ENCODE peak calls at places on chromosomes 5 and 9, in six cellular contexts. K, I, G, Q, U and V are unnamed samples.

GRCh38 chr9:93087971-93088655 is 7.9 kb upstream of the CARD19 start:
- DNase-seq in G (no peak), K (peak), I (no peak), U (no peak), Q (no peak), V (no peak)

GRCh38 chr5:108060340-108060739 is 321.6 kb downstream of the FBXL17 start:
- DNase-seq in I (no peak), G (no peak), Q (no peak), K (no peak), U (no peak), V (no peak)

GRCh38 chr5:169273451-169273850 is 27.5 kb downstream of the SLIT3 start:
- DNase-seq in K (no peak), U (no peak), I (no peak), G (no peak), Q (no peak), V (no peak)

GRCh38 chr9:727767-728166 is 113.7 kb upstream of the DMRT1 start:
- DNase-seq in K (no peak), I (no peak), G (no peak), Q (no peak), U (no peak), V (no peak)

GRCh38 chr9:116812231-116813028 is 125.3 kb downstream of the TRIM32 start:
- DNase-seq in G (no peak), I (no peak), U (no peak), Q (no peak), K (no peak), V (no peak)

GRCh38 chr5:138489705-138490104 is 24.4 kb downstream of the EGR1 start:
- DNase-seq in G (no peak), K (no peak), I (no peak), U (no peak), Q (no peak), V (no peak)

GRCh38 chr9:34985311-34985899 is 4.1 kb upstream of the DNAJB5 start:
- DNase-seq in G (peak), K (no peak), Q (no peak), I (peak), U (peak), V (no peak)

GRCh38 chr5:106940986-106941385 is 729.8 kb downstream of the EFNA5 start:
- DNase-seq in U (no peak), Q (no peak), K (no peak), I (no peak), G (peak), V (no peak)

GRCh38 chr9:134322781-134323241 is 3.4 kb upstream of the RXRA start:
- DNase-seq in G (no peak), U (no peak), Q (no peak), K (no peak), I (no peak), V (no peak)

GRCh38 chr5:81506900-81507588 is 113.1 kb upstream of the ACOT12 start:
- DNase-seq in K (no peak), Q (peak), G (peak), I (peak), U (peak), V (no peak)

GRCh38 chr5:73233461-73234151 is 60.6 kb downstream of the TMEM174 start:
- DNase-seq in K (no peak), I (no peak), U (peak), Q (no peak), G (no peak), V (no peak)

GRCh38 chr9:19201899-19202891 is 28.3 kb upstream of the DENND4C start:
- DNase-seq in K (no peak), I (no peak), Q (no peak), G (peak), U (peak), V (no peak)

GRCh38 chr5:78972654-78973428 is 12.3 kb downstream of the ARSB start:
- DNase-seq in U (peak), I (no peak), G (peak), Q (no peak), K (no peak), V (no peak)

GRCh38 chr9:100718717-100719116 is 140.8 kb downstream of the CAVIN4 start:
- DNase-seq in Q (no peak), K (no peak), U (no peak), I (no peak), G (no peak), V (no peak)

GRCh38 chr5:65261499-65261898 is 220.2 kb downstream of the ADAMTS6 start:
- DNase-seq in K (no peak), G (peak), I (no peak), U (no peak), Q (no peak), V (no peak)

GRCh38 chr9:10371824-10372223 is 241.0 kb downstream of the PTPRD start:
- DNase-seq in G (no peak), I (no peak), K (no peak), Q (no peak), U (no peak), V (no peak)

GRCh38 chr5:84017704-84018240 is 297.1 kb upstream of the HAPLN1 start:
- DNase-seq in Q (no peak), U (peak), G (peak), I (no peak), K (no peak), V (no peak)

GRCh38 chr5:28542968-28543367 is 1504.6 kb upstream of the CDH9 start:
- DNase-seq in G (peak), I (no peak), K (no peak), U (peak), Q (no peak), V (no peak)

GRCh38 chr5:146647656-146648199 is 131.7 kb upstream of the GPR151 start:
- DNase-seq in U (no peak), G (no peak), Q (no peak), I (no peak), K (no peak), V (no peak)

GRCh38 chr5:980001-980588 is 28.5 kb upstream of the NKD2 start:
- DNase-seq in G (no peak), U (no peak), Q (no peak), K (peak), I (peak), V (no peak)

GRCh38 chr9:130555968-130556367 is 23.4 kb upstream of the FUBP3 start:
- DNase-seq in K (no peak), I (no peak), Q (no peak), G (no peak), U (no peak), V (no peak)

GRCh38 chr5:67058998-67059746 is 137.4 kb downstream of the CD180 start:
- DNase-seq in G (no peak), U (no peak), K (no peak), Q (no peak), I (no peak), V (no peak)

GRCh38 chr5:74626386-74627222 is 13.9 kb downstream of the ENC1 start:
- DNase-seq in U (no peak), Q (no peak), G (no peak), I (no peak), K (no peak), V (no peak)

GRCh38 chr9:106771618-106772017 is 91.3 kb upstream of the ZNF462 start:
- DNase-seq in G (no peak), K (no peak), I (no peak), U (peak), Q (no peak), V (no peak)

GRCh38 chr5:73066466-73066865 is 53.9 kb upstream of the TMEM171 start:
- DNase-seq in U (peak), I (no peak), Q (no peak), G (peak), K (no peak), V (no peak)

DNA sequence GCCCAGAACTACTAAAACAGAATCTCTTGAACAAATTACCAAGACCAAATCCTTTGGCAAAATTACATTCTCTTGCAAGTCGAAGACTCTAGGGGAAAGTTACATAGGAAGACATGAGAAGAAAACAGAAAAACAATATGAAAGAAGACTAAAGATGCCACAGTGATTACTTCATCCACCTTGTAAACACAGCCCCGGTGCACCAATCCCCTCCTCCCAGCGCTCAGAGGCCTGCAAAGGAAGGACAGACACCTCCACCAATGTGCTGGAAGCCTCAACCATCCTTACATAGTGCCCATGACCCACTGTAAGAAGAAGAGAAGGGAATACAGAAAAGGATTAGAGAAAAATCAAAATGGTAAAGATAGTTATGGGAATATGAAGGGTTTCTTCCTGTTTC is 218.5 kb downstream of the SPOCK1 start:
- DNase-seq in U (no peak), G (no peak), I (no peak), K (no peak), Q (no peak), V (no peak)
- TF ChIP-seq CTCF in U (no peak), G (no peak), I (no peak), K (no peak), Q (no peak), V (no peak)

GRCh38 chr5:129094087-129094923 is at the start of gene ISOC1:
- DNase-seq in I (peak), Q (peak), G (peak), K (peak), U (peak), V (peak)
- TF ChIP-seq CTCF in I (no peak), Q (no peak), G (no peak), K (no peak), U (no peak), V (no peak)

DNA sequence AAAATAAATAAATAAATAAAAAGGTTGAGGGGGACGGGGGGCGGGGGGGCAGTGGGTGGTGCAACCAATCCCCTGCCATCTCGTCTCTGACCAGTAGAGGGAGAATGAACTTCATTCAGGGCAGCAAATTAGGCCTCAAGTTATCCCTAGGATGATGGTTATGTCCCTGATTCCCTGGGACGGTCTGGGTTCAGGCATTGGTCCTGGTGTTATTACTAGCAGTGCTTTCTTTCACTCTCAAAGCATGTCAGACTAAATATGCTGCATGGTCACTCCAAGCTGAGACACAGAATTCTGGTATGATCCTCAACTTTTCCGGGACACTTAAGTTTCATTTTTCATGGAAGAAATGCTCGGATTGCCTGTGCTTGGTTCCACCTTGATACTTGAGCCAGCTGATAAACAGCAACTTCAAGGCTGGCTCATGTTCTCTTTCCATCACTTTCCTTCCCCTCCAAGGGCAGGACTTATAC is 59.4 kb downstream of the DAP start:
- DNase-seq in K (no peak), G (peak), Q (no peak), U (peak), I (peak), V (no peak)
- TF ChIP-seq CTCF in K (peak), G (peak), Q (peak), U (peak), I (peak), V (no peak)

DNA sequence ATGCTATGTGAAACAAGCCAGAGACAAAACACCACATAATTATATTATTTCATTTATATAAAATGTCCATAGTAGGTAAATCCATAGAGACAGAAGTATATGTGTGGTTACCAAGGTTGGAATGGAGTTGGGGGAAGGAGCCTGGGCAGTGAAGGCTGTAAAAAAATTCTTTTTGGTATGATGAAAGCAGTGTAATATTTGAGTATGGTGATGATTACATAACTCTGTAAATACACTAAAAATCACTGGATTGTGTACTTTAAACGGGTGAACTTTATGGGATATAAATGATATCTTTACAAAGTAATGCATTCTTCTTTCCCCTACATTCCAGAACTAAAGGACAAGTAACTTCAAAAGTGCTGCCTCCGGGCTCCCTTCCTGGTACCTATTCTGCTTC is 155.8 kb downstream of the SH3GL2 start:
- DNase-seq in Q (peak), G (no peak), K (no peak), I (no peak), U (no peak), V (no peak)
- TF ChIP-seq CTCF in Q (no peak), G (no peak), K (no peak), I (no peak), U (no peak), V (no peak)

DNA sequence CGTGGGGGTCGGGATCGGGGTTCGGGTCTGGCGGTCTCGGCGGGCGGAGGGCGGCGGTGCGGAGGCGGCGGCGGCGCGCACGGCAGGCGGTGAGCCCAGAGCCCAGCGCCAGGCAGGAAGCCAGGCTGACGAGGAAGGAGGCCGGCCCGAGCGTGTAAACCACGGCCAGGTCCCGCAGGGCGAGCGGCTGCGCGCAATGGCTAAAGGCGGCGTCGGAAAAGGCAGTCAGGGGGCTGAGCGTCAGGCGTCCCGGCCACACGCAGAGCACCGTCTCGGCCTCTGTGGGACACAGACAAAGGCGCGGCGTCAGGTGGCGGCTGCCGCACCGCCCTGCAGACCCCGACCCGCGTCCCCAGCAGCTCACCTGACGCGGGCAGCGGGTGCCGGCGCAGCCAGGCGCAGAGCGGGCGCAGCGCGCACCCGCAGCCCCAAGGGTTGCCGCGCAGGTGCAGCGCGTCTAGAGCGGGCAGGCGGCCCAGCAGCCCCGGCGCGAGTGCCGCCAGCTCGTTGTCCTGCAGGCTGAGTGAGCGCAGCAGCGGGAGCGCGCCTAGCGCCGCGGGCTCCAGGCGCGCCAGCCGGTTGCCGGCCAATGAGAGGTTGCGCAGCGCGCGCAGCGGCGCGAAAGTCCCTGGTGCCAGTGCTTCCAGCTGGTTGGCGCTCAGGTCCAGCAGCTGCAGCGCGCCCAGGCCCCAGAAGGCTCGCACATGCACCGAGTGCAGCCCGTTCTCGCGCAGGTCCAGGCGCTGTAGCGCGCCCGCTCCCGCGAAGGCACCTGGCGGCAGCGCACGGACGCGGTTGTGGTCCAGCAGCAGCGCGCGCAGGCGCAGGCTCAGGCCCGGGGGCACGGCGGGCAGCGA is 716 bp downstream of the LRRC26 start:
- DNase-seq in Q (no peak), G (peak), K (no peak), I (no peak), U (peak), V (no peak)
- TF ChIP-seq CTCF in Q (no peak), G (no peak), K (no peak), I (no peak), U (no peak), V (no peak)

GRCh38 chr5:59218424-59219045 is 635.7 kb downstream of the RAB3C start:
- DNase-seq in G (peak), K (no peak), Q (no peak), I (no peak), U (peak), V (no peak)
- TF ChIP-seq CTCF in G (peak), K (peak), Q (no peak), I (peak), U (peak), V (no peak)